ENCODE peak calls at places on chromosomes 6 and 20, in seven cellular contexts. Z is H9, T is mesendoderm, Y is IMR-90, A is H1, V is mesenchymal stem cell, X is trophoblast cell. I is an unnamed sample.

GRCh38 chr6:89059227-89059626 is 21.3 kb upstream of the PNRC1 start:
- DNase-seq in X (no peak), A (no peak), T (no peak), V (no peak), Z (no peak), Y (no peak), I (no peak)

GRCh38 chr20:49078310-49078709 is 32.2 kb downstream of the CSE1L start:
- DNase-seq in T (no peak), Y (no peak), Z (no peak), V (no peak), X (no peak), A (no peak), I (no peak)

GRCh38 chr6:16684195-16684689 is 77.0 kb downstream of the ATXN1 start:
- DNase-seq in Y (no peak), T (no peak), Z (no peak), X (no peak), A (no peak), V (peak), I (no peak)

GRCh38 chr6:146892613-146893401 is 294.0 kb downstream of the ADGB start:
- DNase-seq in Z (no peak), T (peak), V (peak), A (no peak), Y (peak), X (peak), I (no peak)

GRCh38 chr6:44277763-44278162 is 7.5 kb downstream of the TMEM151B start:
- DNase-seq in A (no peak), T (no peak), V (no peak), X (no peak), Z (no peak), Y (no peak), I (no peak)

GRCh38 chr6:41072836-41073202 is at the start of gene NFYA:
- DNase-seq in T (no peak), V (peak), Z (peak), X (no peak), A (peak), Y (peak), I (no peak)

GRCh38 chr20:1908191-1908590 is 13.0 kb downstream of the SIRPA start:
- DNase-seq in T (no peak), V (no peak), Z (no peak), X (no peak), Y (no peak), A (no peak), I (no peak)

GRCh38 chr6:67768972-67769371 is 866.1 kb upstream of the ADGRB3 start:
- DNase-seq in T (no peak), Z (no peak), Y (no peak), A (no peak), X (no peak), V (no peak), I (no peak)

GRCh38 chr20:34541917-34542316 is 16.6 kb upstream of the MAP1LC3A start:
- DNase-seq in V (no peak), T (no peak), Z (no peak), Y (no peak), A (no peak), X (no peak), I (no peak)

GRCh38 chr6:111888928-111889696 is 15.9 kb upstream of the FYN start:
- DNase-seq in Y (peak), X (no peak), T (peak), A (no peak), V (peak), Z (peak), I (peak)

GRCh38 chr6:134577998-134578397 is 260.1 kb upstream of the SGK1 start:
- DNase-seq in Y (peak), Z (no peak), A (no peak), X (no peak), T (peak), V (peak), I (no peak)

GRCh38 chr6:6661684-6662083 is 73.2 kb downstream of the LY86 start:
- DNase-seq in T (no peak), V (peak), A (no peak), X (peak), Z (no peak), Y (peak), I (no peak)

GRCh38 chr6:11424395-11425050 is 113.0 kb upstream of the TMEM170B start:
- DNase-seq in X (no peak), Y (no peak), A (no peak), Z (no peak), T (no peak), V (no peak), I (no peak)

GRCh38 chr20:63318391-63319163 is 25.6 kb downstream of the COL20A1 start:
- DNase-seq in V (no peak), Y (no peak), X (no peak), T (no peak), A (no peak), Z (no peak), I (no peak)

DNA sequence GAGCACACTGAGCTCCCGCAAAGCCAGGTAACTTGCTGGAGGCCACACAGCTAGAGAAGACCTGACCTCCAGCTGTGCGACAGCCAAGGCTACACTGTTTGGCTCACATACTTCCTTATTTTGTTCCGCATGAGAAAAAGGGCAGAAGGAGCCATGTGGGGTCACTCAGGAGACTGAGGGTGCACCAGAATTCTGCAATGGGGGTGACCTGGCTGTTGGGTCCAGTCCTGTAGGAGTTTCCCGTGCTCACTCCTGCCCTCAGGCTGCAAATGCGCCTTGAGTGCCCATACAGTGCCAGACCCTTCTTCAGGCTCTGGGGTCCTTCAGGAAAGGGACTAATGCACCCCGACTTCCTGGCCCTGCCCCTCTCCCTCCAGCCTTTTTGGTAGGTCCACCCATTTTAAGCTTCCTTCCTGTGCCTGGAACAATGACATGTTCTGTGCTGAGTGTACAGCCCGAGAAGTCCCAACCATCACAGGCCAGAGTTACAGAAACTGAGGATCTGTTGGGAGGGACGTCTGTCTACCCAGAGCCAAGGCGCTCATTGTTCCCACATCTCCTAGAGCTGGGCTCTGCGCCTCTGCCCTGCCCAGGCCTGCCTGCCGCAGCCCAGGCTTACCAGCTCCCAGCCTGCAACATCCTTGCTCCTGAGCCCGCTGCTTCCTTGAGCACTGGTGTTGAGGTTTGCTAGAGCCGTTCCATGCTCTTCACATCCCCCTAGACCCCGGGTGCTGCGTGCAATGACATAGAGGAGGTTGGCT is 33.5 kb upstream of the CD93 start:
- DNase-seq in A (no peak), X (no peak), Y (no peak), Z (no peak), T (no peak), V (no peak), I (no peak)
- H3K23ac ChIP-seq in A (no peak), X (no peak), Y (no peak), Z (no peak), T (no peak), V (no peak), I (no peak)

GRCh38 chr6:132690678-132691077 is 23.2 kb downstream of the VNN1 start:
- DNase-seq in A (no peak), Z (no peak), V (no peak), X (no peak), Y (no peak), T (no peak), I (no peak)
- H2BK5ac ChIP-seq in A (no peak), Z (no peak), V (no peak), X (no peak), Y (no peak), T (no peak), I (no peak)

DNA sequence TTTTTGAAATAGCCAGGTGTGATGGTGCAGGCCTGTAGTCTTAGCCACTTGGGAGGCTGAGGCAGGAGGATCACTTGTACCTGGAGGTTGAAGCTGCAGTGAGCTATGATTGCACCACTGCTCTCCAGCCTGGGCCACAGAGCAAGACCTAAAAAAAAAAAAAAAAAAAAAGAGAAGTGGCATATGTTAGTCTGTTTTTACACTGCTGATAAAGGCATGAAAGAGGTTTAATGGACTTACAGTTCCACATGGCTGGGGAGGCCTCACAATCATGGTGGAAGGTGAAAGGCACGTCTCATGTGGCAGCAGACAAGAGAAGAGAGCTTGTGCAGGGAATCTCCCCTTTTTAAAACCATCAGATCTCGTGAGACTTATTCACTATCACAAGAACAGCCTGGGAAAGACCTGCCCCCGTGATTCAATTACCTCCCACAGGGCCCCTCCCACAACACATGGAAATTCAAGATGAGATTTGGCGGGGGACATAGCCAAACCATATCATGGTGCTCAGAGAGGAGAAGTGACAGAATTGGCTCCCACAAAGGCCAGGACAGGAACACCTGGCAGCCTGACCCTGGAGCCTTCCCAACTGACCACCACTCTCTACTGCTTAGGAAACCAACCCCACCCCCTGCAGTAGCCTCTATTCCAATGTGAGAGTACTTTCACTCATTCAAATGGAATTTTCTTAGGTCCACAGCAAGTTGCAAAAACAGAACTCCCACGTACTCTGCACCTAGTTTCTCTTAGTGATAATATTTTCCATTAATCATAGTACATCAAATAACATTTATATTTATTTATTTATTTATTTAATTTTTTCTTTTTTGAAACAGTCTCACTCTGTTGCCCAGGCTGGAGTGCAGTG is 29.8 kb downstream of the ARHGAP40 start:
- DNase-seq in T (no peak), V (no peak), A (no peak), Y (no peak), X (no peak), Z (no peak), I (no peak)
- H3K27ac ChIP-seq in T (no peak), V (no peak), A (no peak), Y (no peak), X (no peak), Z (no peak), I (no peak)

GRCh38 chr6:506920-507523 is 115.5 kb downstream of the IRF4 start:
- DNase-seq in T (no peak), V (no peak), Y (no peak), A (no peak), X (no peak), Z (no peak), I (no peak)
- H3K23ac ChIP-seq in T (no peak), V (no peak), Y (no peak), A (no peak), X (no peak), Z (no peak), I (no peak)

GRCh38 chr20:50633361-50633760 is 58.0 kb downstream of the RIPOR3 start:
- DNase-seq in X (no peak), Y (no peak), T (no peak), Z (no peak), V (no peak), A (no peak), I (no peak)
- H2BK5ac ChIP-seq in X (no peak), Y (no peak), T (no peak), Z (no peak), V (no peak), A (no peak), I (no peak)

DNA sequence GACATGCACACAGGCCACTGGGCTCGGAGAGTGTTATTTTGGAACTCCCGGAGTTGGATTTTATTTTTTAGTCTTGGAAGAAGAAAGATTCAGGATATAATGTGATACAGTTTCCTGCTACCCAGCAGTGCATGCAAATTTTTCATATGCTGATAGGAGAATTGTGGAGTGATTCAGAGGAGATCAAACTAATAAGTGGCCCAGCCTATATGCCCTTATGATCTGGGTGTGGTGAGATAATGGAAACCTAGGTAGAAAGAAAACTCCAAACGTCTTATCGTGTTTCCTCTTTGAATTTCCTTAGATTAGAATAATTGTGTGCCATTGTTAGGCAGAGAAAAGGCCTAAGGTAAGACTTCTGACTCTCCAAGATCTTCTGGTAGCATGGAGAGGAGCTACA is 401.2 kb upstream of the BTBD3 start:
- DNase-seq in T (no peak), V (no peak), Z (no peak), A (no peak), Y (no peak), X (no peak), I (no peak)
- H3K27ac ChIP-seq in T (no peak), V (no peak), Z (no peak), A (no peak), Y (no peak), X (no peak), I (no peak)

GRCh38 chr6:8803181-8803760 is 367.9 kb upstream of the SLC35B3 start:
- DNase-seq in X (no peak), A (no peak), Y (no peak), T (no peak), Z (no peak), V (no peak), I (no peak)
- H3K23ac ChIP-seq in X (no peak), A (no peak), Y (no peak), T (no peak), Z (no peak), V (no peak), I (no peak)

DNA sequence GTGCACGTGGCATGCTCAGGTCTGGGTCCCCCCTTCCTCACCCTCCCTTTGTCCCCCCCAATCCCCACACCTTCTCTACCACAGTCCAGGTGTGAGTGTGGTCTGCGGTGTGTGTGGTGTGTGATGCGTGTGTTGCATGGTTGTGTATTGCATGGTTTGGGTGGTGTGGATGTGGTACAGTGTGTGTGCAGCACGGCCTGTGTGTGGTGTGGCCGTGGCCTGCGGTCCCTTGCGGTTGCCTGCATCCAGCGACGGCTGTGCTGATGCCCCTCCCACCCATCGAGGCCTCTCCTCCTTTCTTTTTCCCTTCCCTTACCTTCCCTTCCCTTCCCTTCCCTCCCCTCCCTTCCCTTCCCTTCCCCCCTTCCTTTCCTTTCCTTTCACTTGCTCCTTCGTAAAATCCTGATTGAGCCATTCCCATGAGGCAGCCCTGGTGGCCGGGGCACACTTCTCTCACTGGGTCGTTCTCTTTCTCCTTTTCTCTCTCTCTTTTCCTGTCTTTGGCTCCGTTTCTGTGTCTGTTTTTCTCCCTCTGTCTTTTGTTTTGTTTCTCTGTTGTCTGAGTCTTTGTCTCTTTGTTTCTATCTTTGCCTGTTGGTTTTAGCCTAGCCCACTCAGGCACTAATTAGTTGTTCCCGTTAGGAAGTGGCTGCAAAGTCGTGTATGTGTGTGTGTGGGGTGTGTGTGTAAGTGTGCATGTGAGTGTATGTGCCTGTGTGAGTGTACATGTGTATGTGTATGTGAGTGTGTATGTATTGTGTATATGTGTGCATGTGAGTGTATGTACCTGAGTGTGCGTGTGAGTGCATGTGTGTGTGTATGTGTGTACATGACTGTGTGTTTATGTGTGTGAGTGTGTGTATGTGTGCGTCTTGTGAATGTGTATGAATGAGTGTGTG is 65.7 kb downstream of the SRC start:
- DNase-seq in X (no peak), Z (no peak), T (no peak), A (no peak), Y (no peak), V (no peak), I (no peak)
- H2BK5ac ChIP-seq in X (no peak), Z (no peak), T (no peak), A (peak), Y (no peak), V (no peak), I (no peak)

I was measured in neuronal stem cell.